ENCODE peak calls at places on chromosomes 5 and 9, in eight cellular contexts. H, E, D, T, F, B, P and N are unnamed samples. For H3K4me1, the result is how much of the 10 kb centered on the place peaks cover.

GRCh38 chr5:55176176-55176818 is 3.3 kb upstream of the CDC20B start:
- DNase-seq in H (no peak), E (peak), D (peak), T (no peak), F (peak), B (peak), P (peak), N (peak)

GRCh38 chr5:89989831-89990230 is 419.7 kb downstream of the CETN3 start:
- DNase-seq in H (no peak), E (no peak), D (no peak), T (no peak), F (no peak), B (no peak), P (no peak), N (no peak)

GRCh38 chr5:159965031-159965837 is 43.7 kb upstream of the TTC1 start:
- DNase-seq in H (no peak), E (peak), D (peak), T (peak), F (no peak), B (peak), P (peak), N (peak)

GRCh38 chr9:137970098-137970497 is 92.5 kb downstream of the CACNA1B start:
- DNase-seq in H (no peak), E (peak), D (peak), T (no peak), F (no peak), B (no peak), P (no peak), N (no peak)

GRCh38 chr9:131641618-131642495 is 96.5 kb downstream of the PRRT1B start:
- DNase-seq in H (no peak), E (no peak), D (no peak), T (no peak), F (no peak), B (no peak), P (no peak), N (peak)

GRCh38 chr5:121285861-121286527 is 565.7 kb upstream of the FTMT start:
- DNase-seq in H (no peak), E (no peak), D (no peak), T (no peak), F (no peak), B (no peak), P (no peak), N (no peak)

GRCh38 chr9:98783518-98784226 is 12.7 kb downstream of the ANKS6 start:
- DNase-seq in H (no peak), E (no peak), D (no peak), T (no peak), F (peak), B (no peak), P (peak), N (no peak)

GRCh38 chr5:158614951-158615350 is 484.8 kb downstream of the EBF1 start:
- DNase-seq in H (no peak), E (no peak), D (no peak), T (no peak), F (no peak), B (no peak), P (no peak), N (no peak)

GRCh38 chr9:132886358-132886725 is 7.6 kb downstream of the SPACA9 start:
- DNase-seq in H (no peak), E (no peak), D (peak), T (no peak), F (no peak), B (no peak), P (no peak), N (no peak)

GRCh38 chr9:89135572-89135971 is 43.0 kb downstream of the SHC3 start:
- DNase-seq in H (no peak), E (no peak), D (no peak), T (no peak), F (no peak), B (no peak), P (no peak), N (no peak)

GRCh38 chr5:54275361-54275760 is 35.0 kb downstream of the ARL15 start:
- DNase-seq in H (no peak), E (no peak), D (no peak), T (no peak), F (no peak), B (no peak), P (no peak), N (no peak)

GRCh38 chr9:97501177-97501971 is at the start of gene TMOD1:
- DNase-seq in H (no peak), E (peak), D (peak), T (peak), F (peak), B (peak), P (peak), N (peak)

GRCh38 chr5:158380661-158381060 is 521.7 kb upstream of the CLINT1 start:
- DNase-seq in H (no peak), E (no peak), D (no peak), T (no peak), F (no peak), B (no peak), P (no peak), N (no peak)

GRCh38 chr9:113808391-113809191 is 67.5 kb upstream of the ZNF618 start:
- DNase-seq in H (no peak), E (no peak), D (no peak), T (peak), F (no peak), B (no peak), P (peak), N (no peak)

GRCh38 chr5:137666901-137667300 is 69.0 kb downstream of the KLHL3 start:
- DNase-seq in H (no peak), E (no peak), D (no peak), T (no peak), F (no peak), B (no peak), P (no peak), N (no peak)

DNA sequence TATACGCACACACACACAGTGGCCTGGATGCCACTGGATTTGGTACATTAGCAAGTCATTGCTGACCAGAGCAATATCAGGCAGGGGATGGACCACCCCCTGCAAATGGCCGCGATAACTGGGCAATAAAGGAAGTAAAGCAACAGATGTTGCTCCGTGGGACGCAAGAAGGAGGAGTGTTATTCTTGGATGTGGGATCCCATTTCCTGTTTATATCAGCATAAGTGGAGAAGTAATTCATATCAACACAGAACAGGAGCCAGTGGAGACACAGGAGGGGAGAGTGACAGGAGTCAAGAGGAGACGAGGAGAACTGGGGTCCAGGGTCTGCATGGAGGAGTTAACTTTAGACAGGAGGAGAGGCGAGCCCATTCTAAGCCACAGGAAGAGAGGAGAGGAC is 18.4 kb downstream of the RUFY1 start:
- DNase-seq in H (no peak), E (no peak), D (peak), T (no peak), F (no peak), B (no peak), P (no peak), N (no peak)
- TF ChIP-seq POLR2AphosphoS5 in H (no peak), E (no peak), D (no peak), T (no peak), F (no peak), B (no peak), P (no peak), N (no peak)

GRCh38 chr9:7892975-7893374 is 93.4 kb upstream of the DMAC1 start:
- DNase-seq in H (no peak), E (no peak), D (no peak), T (no peak), F (no peak), B (no peak), P (no peak), N (no peak)

DNA sequence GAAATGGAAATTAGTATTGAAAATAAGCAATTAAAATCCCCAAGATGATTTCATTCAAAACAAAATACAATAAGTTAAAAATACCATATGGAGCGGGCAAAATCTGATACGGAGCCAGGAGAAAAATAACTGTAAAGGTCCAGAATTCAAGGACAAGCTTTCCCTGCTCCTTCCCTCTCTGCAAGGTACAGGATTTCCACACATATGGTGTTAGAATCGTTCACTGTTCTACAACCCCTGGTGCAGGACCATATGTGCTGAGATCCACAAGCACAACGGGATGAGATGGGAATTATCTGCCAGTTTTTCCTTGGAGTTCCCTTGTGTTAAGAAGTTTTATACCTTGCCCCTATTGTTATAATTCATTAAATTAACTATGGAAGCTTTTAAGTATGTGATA is 94.7 kb upstream of the DMAC1 start:
- DNase-seq in H (no peak), E (no peak), D (no peak), T (no peak), F (no peak), B (no peak), P (no peak), N (no peak)
- H3K4me1 ChIP-seq in H (under half), E (under half), D (under half), T (under half), F (under half), B (under half), P (under half), N (under half)

GRCh38 chr9:124352616-124353015 is 62.6 kb downstream of the PSMB7 start:
- DNase-seq in H (peak), E (no peak), D (peak), T (no peak), F (no peak), B (no peak), P (no peak), N (no peak)
- TF ChIP-seq POLR2AphosphoS5 in H (no peak), E (no peak), D (no peak), T (no peak), F (no peak), B (no peak), P (no peak), N (no peak)

GRCh38 chr9:136108648-136109266 is 9.9 kb downstream of the TMEM250 start:
- DNase-seq in H (no peak), E (no peak), D (peak), T (no peak), F (peak), B (no peak), P (no peak), N (no peak)
- H3K4me1 ChIP-seq in H (under half), E (half or more), D (under half), T (half or more), F (half or more), B (under half), P (under half), N (under half)

DNA sequence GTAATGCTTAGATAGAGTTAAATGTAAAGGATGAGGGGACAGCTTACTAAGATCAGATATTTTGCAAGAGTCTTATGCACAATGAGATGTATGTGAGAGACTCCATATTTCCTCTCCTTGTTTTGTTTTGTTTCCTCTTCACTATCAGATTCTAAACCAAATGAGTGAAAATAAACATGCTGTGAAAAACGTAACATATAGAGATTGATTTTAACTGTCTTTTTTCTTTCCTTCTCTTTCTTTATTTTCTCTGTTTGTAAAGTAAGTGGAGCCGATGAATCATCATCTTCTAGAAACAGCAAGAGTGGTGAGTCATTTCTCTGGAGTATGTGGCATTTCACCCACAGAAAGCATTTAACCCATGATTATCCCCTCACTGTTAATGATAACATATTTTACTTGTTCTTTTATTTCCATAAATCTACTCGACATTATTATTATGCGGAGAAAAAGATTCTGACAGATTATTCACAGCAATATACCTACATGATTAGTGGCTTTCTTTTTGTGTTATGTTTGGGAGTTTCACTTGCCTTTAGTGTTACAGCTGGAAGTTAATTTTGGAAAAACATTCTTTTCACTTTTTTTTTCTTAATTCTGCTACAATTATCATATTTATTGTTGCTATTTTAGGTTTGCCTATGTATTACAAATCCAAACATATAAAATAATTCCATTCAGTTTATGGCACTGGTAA is 2.1 kb upstream of the ANXA1 start:
- DNase-seq in H (no peak), E (no peak), D (no peak), T (peak), F (no peak), B (no peak), P (no peak), N (no peak)
- TF ChIP-seq POLR2AphosphoS5 in H (no peak), E (no peak), D (no peak), T (no peak), F (peak), B (no peak), P (no peak), N (no peak)

DNA sequence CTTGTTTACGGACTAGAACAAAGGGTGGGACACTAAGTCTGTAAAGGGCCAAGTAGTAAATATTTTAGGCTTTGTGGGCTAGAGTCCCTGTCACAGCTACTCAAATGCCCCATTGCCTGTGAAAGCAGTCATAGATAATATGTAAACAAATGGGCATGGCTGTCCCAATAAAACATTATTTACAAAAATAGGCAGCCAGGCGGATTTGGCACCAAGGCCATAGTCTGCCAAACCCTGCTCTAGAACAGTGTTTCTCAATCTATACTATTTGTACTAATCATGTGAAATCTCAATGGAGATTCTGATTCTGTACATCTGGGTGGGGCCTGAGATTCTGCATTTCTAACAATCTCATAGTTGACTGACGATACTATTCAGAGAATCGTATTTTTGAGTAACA is 92.0 kb downstream of the RFX3 start:
- DNase-seq in H (no peak), E (no peak), D (no peak), T (no peak), F (no peak), B (no peak), P (no peak), N (no peak)
- H3K4me1 ChIP-seq in H (under half), E (under half), D (under half), T (under half), F (under half), B (under half), P (under half), N (under half)

GRCh38 chr5:37668524-37669047 is 171.3 kb downstream of the GDNF start:
- DNase-seq in H (peak), E (peak), D (no peak), T (peak), F (no peak), B (peak), P (no peak), N (peak)
- TF ChIP-seq POLR2AphosphoS5 in H (no peak), E (peak), D (no peak), T (no peak), F (no peak), B (no peak), P (no peak), N (peak)